ENCODE peak calls at places on chromosomes 12 and 14, in eight cellular contexts. E is neural progenitor cell, S is GM23248, C is fibroblast of lung, R is astrocyte, V is GM12878, H is H1, B is PC-3. D is an unnamed sample.

GRCh38 chr12:42539696-42540095 is 49.9 kb downstream of the PRICKLE1 start:
- DNase-seq in E (no peak), S (peak; percentile 8), C (no peak), R (no peak), V (no peak), H (no peak), B (no peak), D (no peak)

GRCh38 chr14:58708004-58708403 is 70.2 kb downstream of the DACT1 start:
- DNase-seq in E (no peak), S (no peak), C (no peak), R (no peak), V (no peak), H (no peak), B (no peak), D (no peak)

GRCh38 chr12:52415870-52416750 is 10.0 kb upstream of the KRT82 start:
- DNase-seq in E (no peak), S (peak; percentile 85), C (peak; percentile 93), R (peak; percentile 55), V (no peak), H (no peak), B (peak; percentile 70), D (no peak)

GRCh38 chr12:76259660-76260389 is 88.4 kb downstream of the BBS10 start:
- DNase-seq in E (no peak), S (peak; percentile 91), C (peak; percentile 97), R (peak; percentile 88), V (no peak), H (no peak), B (peak; percentile 48), D (no peak)

GRCh38 chr14:61839452-61839851 is 77.2 kb downstream of the SNAPC1 start:
- DNase-seq in E (no peak), S (peak; percentile 74), C (peak; percentile 59), R (peak; percentile 12), V (no peak), H (no peak), B (peak; percentile 22), D (no peak)

GRCh38 chr12:30457621-30458289 is 237.9 kb downstream of the IPO8 start:
- DNase-seq in E (peak; percentile 36), S (peak; percentile 92), C (peak; percentile 92), R (peak; percentile 67), V (no peak), H (no peak), B (peak; percentile 88), D (no peak)

GRCh38 chr14:26276757-26277156 is 321.1 kb downstream of the NOVA1 start:
- DNase-seq in E (peak; percentile 73), S (no peak), C (no peak), R (no peak), V (no peak), H (no peak), B (peak; percentile 7), D (no peak)

GRCh38 chr14:71063351-71063750 is 156.1 kb downstream of the PCNX1 start:
- DNase-seq in E (no peak), S (peak; percentile 32), C (no peak), R (no peak), V (no peak), H (no peak), B (peak; percentile 13), D (no peak)

GRCh38 chr12:31363416-31363809 is 37.5 kb upstream of the SINHCAF start:
- DNase-seq in E (peak; percentile 25), S (no peak), C (no peak), R (no peak), V (no peak), H (no peak), B (no peak), D (no peak)

GRCh38 chr14:73599494-73599893 is 7.8 kb downstream of the ACOT4 start:
- DNase-seq in E (no peak), S (no peak), C (no peak), R (no peak), V (no peak), H (no peak), B (no peak), D (no peak)

GRCh38 chr14:74414380-74414779 is 11.6 kb downstream of the SYNDIG1L start:
- DNase-seq in E (peak; percentile 77), S (no peak), C (no peak), R (no peak), V (no peak), H (no peak), B (peak; percentile 17), D (no peak)

GRCh38 chr14:75591987-75592575 is 13.7 kb downstream of the FLVCR2 start:
- DNase-seq in E (no peak), S (peak; percentile 7), C (no peak), R (no peak), V (no peak), H (no peak), B (no peak), D (no peak)

GRCh38 chr12:107328442-107329133 is 235.2 kb upstream of the CRY1 start:
- DNase-seq in E (peak; percentile 13), S (no peak), C (no peak), R (peak; percentile 73), V (no peak), H (no peak), B (peak; percentile 53), D (no peak)

GRCh38 chr14:95523051-95523817 is 6.8 kb upstream of the SYNE3 start:
- DNase-seq in E (no peak), S (no peak), C (no peak), R (no peak), V (no peak), H (no peak), B (peak; percentile 32), D (peak; percentile 49)

GRCh38 chr12:95237315-95237714 is 19.7 kb downstream of the VEZT start:
- DNase-seq in E (no peak), S (no peak), C (no peak), R (no peak), V (no peak), H (no peak), B (no peak), D (no peak)

GRCh38 chr12:103441437-103442186 is 54.2 kb downstream of the C12orf42 start:
- DNase-seq in E (no peak), S (no peak), C (no peak), R (no peak), V (peak; percentile 97), H (no peak), B (no peak), D (peak; percentile 7)

GRCh38 chr12:1463073-1463905 is 131.1 kb downstream of the FBXL14 start:
- DNase-seq in E (no peak), S (peak; percentile 22), C (peak; percentile 51), R (no peak), V (no peak), H (no peak), B (no peak), D (no peak)

GRCh38 chr14:77674931-77675330 is 32.9 kb downstream of the ALKBH1 start:
- DNase-seq in E (no peak), S (no peak), C (no peak), R (no peak), V (no peak), H (no peak), B (no peak), D (no peak)

GRCh38 chr14:26594148-26594547 is 3.7 kb downstream of the NOVA1 start:
- DNase-seq in E (no peak), S (no peak), C (peak; percentile 19), R (no peak), V (no peak), H (no peak), B (no peak), D (no peak)

GRCh38 chr14:95321693-95322455 is 2.2 kb upstream of the CLMN start:
- DNase-seq in E (no peak), S (no peak), C (no peak), R (no peak), V (no peak), H (no peak), B (no peak), D (no peak)

GRCh38 chr12:95648990-95649791 is 97.9 kb upstream of the USP44 start:
- DNase-seq in E (no peak), S (peak; percentile 75), C (peak; percentile 7), R (peak; percentile 31), V (no peak), H (no peak), B (peak; percentile 98), D (no peak)

GRCh38 chr12:13571035-13571434 is 374.5 kb downstream of the EMP1 start:
- DNase-seq in E (no peak), S (no peak), C (no peak), R (no peak), V (no peak), H (no peak), B (no peak), D (no peak)

GRCh38 chr12:92363295-92364146 is 217.9 kb upstream of the BTG1 start:
- DNase-seq in E (no peak), S (peak; percentile 54), C (peak; percentile 15), R (peak; percentile 32), V (peak; percentile 96), H (no peak), B (no peak), D (peak; percentile 97)

GRCh38 chr12:50928392-50928791 is 24.0 kb upstream of the HIGD1C start:
- DNase-seq in E (no peak), S (no peak), C (peak; percentile 13), R (no peak), V (no peak), H (no peak), B (no peak), D (peak; percentile 61)
- H3K79me2 ChIP-seq in E (no peaks in the 10 kb centered on the region), S (no peaks in the 10 kb centered on the region), C (peaks cover 3% of the 10 kb centered on the region), R (no peaks in the 10 kb centered on the region), V (no peaks in the 10 kb centered on the region), H (peaks cover 16% of the 10 kb centered on the region), B (no peaks in the 10 kb centered on the region), D (no peaks in the 10 kb centered on the region)

GRCh38 chr12:39343665-39344064 is 99.3 kb downstream of the KIF21A start:
- DNase-seq in E (no peak), S (no peak), C (no peak), R (no peak), V (no peak), H (no peak), B (no peak), D (no peak)

GRCh38 chr12:39341761-39342160 is 101.2 kb downstream of the KIF21A start:
- DNase-seq in E (no peak), S (no peak), C (no peak), R (no peak), V (no peak), H (no peak), B (no peak), D (no peak)

GRCh38 chr12:39341179-39341578 is 101.7 kb downstream of the KIF21A start:
- DNase-seq in E (no peak), S (peak; percentile 8), C (no peak), R (peak; percentile 20), V (peak; percentile 20), H (no peak), B (no peak), D (no peak)
- H3K9ac ChIP-seq in E (no peak overlapping the region), S (no peak overlapping the region), C (no peak overlapping the region), R (no peak overlapping the region), V (no peak overlapping the region), H (no peak overlapping the region), B (no peak overlapping the region), D (no peak overlapping the region)

GRCh38 chr12:139585-139984 is 73.0 kb downstream of the IQSEC3 start:
- DNase-seq in E (peak; percentile 69), S (peak; percentile 19), C (peak; percentile 1), R (no peak), V (no peak), H (no peak), B (no peak), D (no peak)
- TF ChIP-seq EZH2 in E (no peak), S (no peak), C (no peak), R (no peak), V (no peak), H (no peak), B (no peak), D (no peak)

DNA sequence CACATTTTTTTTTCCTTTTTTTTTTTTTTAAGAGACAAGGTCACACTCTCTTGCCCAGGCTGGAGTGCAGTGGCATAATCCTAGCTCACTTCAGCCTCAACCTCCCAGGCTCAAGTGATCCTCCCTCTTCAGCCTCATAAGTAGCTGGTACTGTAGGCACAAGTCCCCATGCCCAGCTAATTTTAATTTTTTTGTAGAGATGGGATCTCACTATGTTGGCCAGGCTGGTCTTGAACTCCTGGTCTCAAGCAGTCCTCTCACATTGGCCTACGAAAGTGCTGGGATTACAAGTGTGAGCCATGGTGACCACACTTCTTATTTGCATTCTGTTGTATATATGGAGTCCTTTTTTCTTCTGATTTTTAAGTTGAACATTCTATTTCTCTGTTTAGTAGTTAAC is 21.4 kb downstream of the SPATS2 start:
- DNase-seq in E (no peak), S (no peak), C (no peak), R (no peak), V (no peak), H (no peak), B (no peak), D (no peak)
- H3K79me2 ChIP-seq in E (peaks cover 70% of the 10 kb centered on the region), S (peaks cover 78% of the 10 kb centered on the region), C (peaks cover 19% of the 10 kb centered on the region), R (peaks cover 90% of the 10 kb centered on the region), V (peaks cover 50% of the 10 kb centered on the region), H (peaks cover 6% of the 10 kb centered on the region), B (peaks cover 49% of the 10 kb centered on the region), D (peaks cover 45% of the 10 kb centered on the region)

D was measured in DND-41.